ENCODE peak calls at places on chromosomes 7 and 10, in ten cellular contexts. One of them, this sample, is unnamed. For H3K36me3, the result is how much of the 10 kb centered on the place peaks cover.

GRCh38 chr7:27739914-27740448 is at the start of gene TAX1BP1:
- DNase-seq in thyroid gland: peak
- DNase-seq in lower lobe of right lung: peak
- DNase-seq in right atrium auricular region: peak
- DNase-seq in PC-9: peak
- DNase-seq in CD8-positive, alpha-beta memory T cell: peak
- DNase-seq in naive thymus-derived CD4-positive, alpha-beta T cell: peak
- DNase-seq in endodermal cell: peak
- DNase-seq in GM23248: peak
- DNase-seq in uterus: peak
- DNase-seq in this sample: peak

GRCh38 chr7:155449880-155450557 is 7.9 kb upstream of the EN2 start:
- DNase-seq in thyroid gland: no peak
- DNase-seq in lower lobe of right lung: peak
- DNase-seq in right atrium auricular region: no peak
- DNase-seq in PC-9: no peak
- DNase-seq in CD8-positive, alpha-beta memory T cell: no peak
- DNase-seq in naive thymus-derived CD4-positive, alpha-beta T cell: no peak
- DNase-seq in endodermal cell: peak
- DNase-seq in GM23248: no peak
- DNase-seq in uterus: no peak
- DNase-seq in this sample: no peak

GRCh38 chr10:12638103-12638502 is 288.8 kb downstream of the CAMK1D start:
- DNase-seq in thyroid gland: no peak
- DNase-seq in lower lobe of right lung: no peak
- DNase-seq in right atrium auricular region: no peak
- DNase-seq in PC-9: no peak
- DNase-seq in CD8-positive, alpha-beta memory T cell: no peak
- DNase-seq in naive thymus-derived CD4-positive, alpha-beta T cell: no peak
- DNase-seq in endodermal cell: no peak
- DNase-seq in GM23248: peak
- DNase-seq in uterus: no peak
- DNase-seq in this sample: peak

GRCh38 chr7:137851361-137851945 is 4.7 kb upstream of the DGKI start:
- DNase-seq in thyroid gland: no peak
- DNase-seq in lower lobe of right lung: no peak
- DNase-seq in right atrium auricular region: no peak
- DNase-seq in PC-9: no peak
- DNase-seq in CD8-positive, alpha-beta memory T cell: no peak
- DNase-seq in naive thymus-derived CD4-positive, alpha-beta T cell: no peak
- DNase-seq in endodermal cell: no peak
- DNase-seq in GM23248: peak
- DNase-seq in uterus: no peak
- DNase-seq in this sample: no peak

GRCh38 chr10:1576467-1577259 is 160.7 kb downstream of the ADARB2 start:
- DNase-seq in thyroid gland: no peak
- DNase-seq in lower lobe of right lung: no peak
- DNase-seq in right atrium auricular region: no peak
- DNase-seq in PC-9: no peak
- DNase-seq in CD8-positive, alpha-beta memory T cell: no peak
- DNase-seq in naive thymus-derived CD4-positive, alpha-beta T cell: no peak
- DNase-seq in endodermal cell: no peak
- DNase-seq in GM23248: no peak
- DNase-seq in uterus: no peak
- DNase-seq in this sample: no peak

GRCh38 chr7:131096267-131096927 is 231.3 kb upstream of the MKLN1 start:
- DNase-seq in thyroid gland: peak
- DNase-seq in lower lobe of right lung: no peak
- DNase-seq in right atrium auricular region: no peak
- DNase-seq in PC-9: no peak
- DNase-seq in CD8-positive, alpha-beta memory T cell: no peak
- DNase-seq in naive thymus-derived CD4-positive, alpha-beta T cell: no peak
- DNase-seq in endodermal cell: no peak
- DNase-seq in GM23248: no peak
- DNase-seq in uterus: no peak
- DNase-seq in this sample: no peak

GRCh38 chr10:79331226-79331625 is 16.0 kb upstream of the PPIF start:
- DNase-seq in thyroid gland: no peak
- DNase-seq in lower lobe of right lung: peak
- DNase-seq in right atrium auricular region: no peak
- DNase-seq in PC-9: peak
- DNase-seq in CD8-positive, alpha-beta memory T cell: no peak
- DNase-seq in naive thymus-derived CD4-positive, alpha-beta T cell: no peak
- DNase-seq in endodermal cell: no peak
- DNase-seq in GM23248: no peak
- DNase-seq in uterus: no peak
- DNase-seq in this sample: no peak

GRCh38 chr10:59741583-59741982 is 11.7 kb downstream of the MRLN start:
- DNase-seq in thyroid gland: no peak
- DNase-seq in lower lobe of right lung: no peak
- DNase-seq in right atrium auricular region: no peak
- DNase-seq in PC-9: no peak
- DNase-seq in CD8-positive, alpha-beta memory T cell: no peak
- DNase-seq in naive thymus-derived CD4-positive, alpha-beta T cell: no peak
- DNase-seq in endodermal cell: no peak
- DNase-seq in GM23248: no peak
- DNase-seq in uterus: no peak
- DNase-seq in this sample: no peak

GRCh38 chr10:79116363-79116762 is 47.6 kb downstream of the ZMIZ1 start:
- DNase-seq in thyroid gland: no peak
- DNase-seq in lower lobe of right lung: no peak
- DNase-seq in right atrium auricular region: no peak
- DNase-seq in PC-9: no peak
- DNase-seq in CD8-positive, alpha-beta memory T cell: no peak
- DNase-seq in naive thymus-derived CD4-positive, alpha-beta T cell: no peak
- DNase-seq in endodermal cell: no peak
- DNase-seq in GM23248: no peak
- DNase-seq in uterus: no peak
- DNase-seq in this sample: no peak

GRCh38 chr10:34766811-34767516 is 48.1 kb downstream of the PARD3 start:
- DNase-seq in thyroid gland: no peak
- DNase-seq in lower lobe of right lung: no peak
- DNase-seq in right atrium auricular region: no peak
- DNase-seq in PC-9: no peak
- DNase-seq in CD8-positive, alpha-beta memory T cell: no peak
- DNase-seq in naive thymus-derived CD4-positive, alpha-beta T cell: no peak
- DNase-seq in endodermal cell: peak
- DNase-seq in GM23248: no peak
- DNase-seq in uterus: no peak
- DNase-seq in this sample: no peak

GRCh38 chr10:71889388-71889987 is 38.4 kb upstream of the PSAP start:
- DNase-seq in thyroid gland: no peak
- DNase-seq in lower lobe of right lung: no peak
- DNase-seq in right atrium auricular region: no peak
- DNase-seq in PC-9: peak
- DNase-seq in CD8-positive, alpha-beta memory T cell: no peak
- DNase-seq in naive thymus-derived CD4-positive, alpha-beta T cell: no peak
- DNase-seq in endodermal cell: peak
- DNase-seq in GM23248: peak
- DNase-seq in uterus: no peak
- DNase-seq in this sample: no peak

GRCh38 chr10:18303851-18304800 is 163.9 kb downstream of the CACNB2 start:
- DNase-seq in thyroid gland: no peak
- DNase-seq in lower lobe of right lung: no peak
- DNase-seq in right atrium auricular region: no peak
- DNase-seq in PC-9: no peak
- DNase-seq in CD8-positive, alpha-beta memory T cell: no peak
- DNase-seq in naive thymus-derived CD4-positive, alpha-beta T cell: no peak
- DNase-seq in endodermal cell: no peak
- DNase-seq in GM23248: no peak
- DNase-seq in uterus: no peak
- DNase-seq in this sample: no peak

GRCh38 chr10:5570979-5571810 is 46.4 kb downstream of the CALML3 start:
- DNase-seq in thyroid gland: no peak
- DNase-seq in lower lobe of right lung: peak
- DNase-seq in right atrium auricular region: no peak
- DNase-seq in PC-9: no peak
- DNase-seq in CD8-positive, alpha-beta memory T cell: no peak
- DNase-seq in naive thymus-derived CD4-positive, alpha-beta T cell: no peak
- DNase-seq in endodermal cell: no peak
- DNase-seq in GM23248: no peak
- DNase-seq in uterus: no peak
- DNase-seq in this sample: no peak

GRCh38 chr10:4351723-4352565 is 474.1 kb upstream of the AKR1E2 start:
- DNase-seq in thyroid gland: no peak
- DNase-seq in lower lobe of right lung: no peak
- DNase-seq in right atrium auricular region: no peak
- DNase-seq in PC-9: no peak
- DNase-seq in CD8-positive, alpha-beta memory T cell: no peak
- DNase-seq in naive thymus-derived CD4-positive, alpha-beta T cell: no peak
- DNase-seq in endodermal cell: no peak
- DNase-seq in GM23248: peak
- DNase-seq in uterus: no peak
- DNase-seq in this sample: no peak

GRCh38 chr10:12470719-12471118 is 121.4 kb downstream of the CAMK1D start:
- DNase-seq in thyroid gland: no peak
- DNase-seq in lower lobe of right lung: no peak
- DNase-seq in right atrium auricular region: no peak
- DNase-seq in PC-9: no peak
- DNase-seq in CD8-positive, alpha-beta memory T cell: no peak
- DNase-seq in naive thymus-derived CD4-positive, alpha-beta T cell: no peak
- DNase-seq in endodermal cell: no peak
- DNase-seq in GM23248: no peak
- DNase-seq in uterus: no peak
- DNase-seq in this sample: no peak

GRCh38 chr7:867001-867405 is 9.4 kb upstream of the GET4 start:
- DNase-seq in thyroid gland: peak
- DNase-seq in lower lobe of right lung: no peak
- DNase-seq in right atrium auricular region: peak
- DNase-seq in PC-9: no peak
- DNase-seq in CD8-positive, alpha-beta memory T cell: no peak
- DNase-seq in naive thymus-derived CD4-positive, alpha-beta T cell: no peak
- DNase-seq in endodermal cell: no peak
- DNase-seq in GM23248: peak
- DNase-seq in uterus: peak
- DNase-seq in this sample: no peak
- H3K36me3 ChIP-seq in thyroid gland: under half
- H3K36me3 ChIP-seq in lower lobe of right lung: half or more
- H3K36me3 ChIP-seq in right atrium auricular region: half or more
- H3K36me3 ChIP-seq in PC-9: under half
- H3K36me3 ChIP-seq in CD8-positive, alpha-beta memory T cell: under half
- H3K36me3 ChIP-seq in naive thymus-derived CD4-positive, alpha-beta T cell: under half
- H3K36me3 ChIP-seq in endodermal cell: half or more
- H3K36me3 ChIP-seq in GM23248: under half
- H3K36me3 ChIP-seq in uterus: under half
- H3K36me3 ChIP-seq in this sample: under half

GRCh38 chr7:107208563-107208962 is 39.8 kb downstream of the HBP1 start:
- DNase-seq in thyroid gland: no peak
- DNase-seq in lower lobe of right lung: no peak
- DNase-seq in right atrium auricular region: no peak
- DNase-seq in PC-9: no peak
- DNase-seq in CD8-positive, alpha-beta memory T cell: no peak
- DNase-seq in naive thymus-derived CD4-positive, alpha-beta T cell: no peak
- DNase-seq in endodermal cell: no peak
- DNase-seq in GM23248: no peak
- DNase-seq in uterus: no peak
- DNase-seq in this sample: no peak
- H3K36me3 ChIP-seq in thyroid gland: under half
- H3K36me3 ChIP-seq in lower lobe of right lung: half or more
- H3K36me3 ChIP-seq in right atrium auricular region: under half
- H3K36me3 ChIP-seq in PC-9: under half
- H3K36me3 ChIP-seq in CD8-positive, alpha-beta memory T cell: under half
- H3K36me3 ChIP-seq in naive thymus-derived CD4-positive, alpha-beta T cell: under half
- H3K36me3 ChIP-seq in endodermal cell: under half
- H3K36me3 ChIP-seq in GM23248: under half
- H3K36me3 ChIP-seq in uterus: under half
- H3K36me3 ChIP-seq in this sample: under half

GRCh38 chr10:104022020-104022419 is 55.1 kb downstream of the SLK start:
- DNase-seq in thyroid gland: no peak
- DNase-seq in lower lobe of right lung: no peak
- DNase-seq in right atrium auricular region: no peak
- DNase-seq in PC-9: no peak
- DNase-seq in CD8-positive, alpha-beta memory T cell: no peak
- DNase-seq in naive thymus-derived CD4-positive, alpha-beta T cell: no peak
- DNase-seq in endodermal cell: no peak
- DNase-seq in GM23248: no peak
- DNase-seq in uterus: no peak
- DNase-seq in this sample: no peak
- H3K36me3 ChIP-seq in thyroid gland: half or more
- H3K36me3 ChIP-seq in lower lobe of right lung: half or more
- H3K36me3 ChIP-seq in right atrium auricular region: half or more
- H3K36me3 ChIP-seq in PC-9: under half
- H3K36me3 ChIP-seq in CD8-positive, alpha-beta memory T cell: half or more
- H3K36me3 ChIP-seq in naive thymus-derived CD4-positive, alpha-beta T cell: under half
- H3K36me3 ChIP-seq in endodermal cell: half or more
- H3K36me3 ChIP-seq in GM23248: half or more
- H3K36me3 ChIP-seq in uterus: under half
- H3K36me3 ChIP-seq in this sample: under half

GRCh38 chr7:4247106-4247876 is 434.8 kb upstream of the FOXK1 start:
- DNase-seq in thyroid gland: no peak
- DNase-seq in lower lobe of right lung: no peak
- DNase-seq in right atrium auricular region: no peak
- DNase-seq in PC-9: no peak
- DNase-seq in CD8-positive, alpha-beta memory T cell: no peak
- DNase-seq in naive thymus-derived CD4-positive, alpha-beta T cell: no peak
- DNase-seq in endodermal cell: no peak
- DNase-seq in GM23248: no peak
- DNase-seq in uterus: no peak
- DNase-seq in this sample: no peak

GRCh38 chr7:4248295-4248694 is 433.8 kb upstream of the FOXK1 start:
- DNase-seq in thyroid gland: no peak
- DNase-seq in lower lobe of right lung: no peak
- DNase-seq in right atrium auricular region: no peak
- DNase-seq in PC-9: no peak
- DNase-seq in CD8-positive, alpha-beta memory T cell: no peak
- DNase-seq in naive thymus-derived CD4-positive, alpha-beta T cell: no peak
- DNase-seq in endodermal cell: no peak
- DNase-seq in GM23248: no peak
- DNase-seq in uterus: no peak
- DNase-seq in this sample: no peak

GRCh38 chr7:4245866-4246470 is 436.1 kb upstream of the FOXK1 start:
- DNase-seq in thyroid gland: no peak
- DNase-seq in lower lobe of right lung: no peak
- DNase-seq in right atrium auricular region: no peak
- DNase-seq in PC-9: no peak
- DNase-seq in CD8-positive, alpha-beta memory T cell: no peak
- DNase-seq in naive thymus-derived CD4-positive, alpha-beta T cell: no peak
- DNase-seq in endodermal cell: no peak
- DNase-seq in GM23248: no peak
- DNase-seq in uterus: no peak
- DNase-seq in this sample: no peak

GRCh38 chr7:4245135-4245865 is 436.8 kb upstream of the FOXK1 start:
- DNase-seq in thyroid gland: no peak
- DNase-seq in lower lobe of right lung: no peak
- DNase-seq in right atrium auricular region: no peak
- DNase-seq in PC-9: no peak
- DNase-seq in CD8-positive, alpha-beta memory T cell: no peak
- DNase-seq in naive thymus-derived CD4-positive, alpha-beta T cell: no peak
- DNase-seq in endodermal cell: no peak
- DNase-seq in GM23248: no peak
- DNase-seq in uterus: no peak
- DNase-seq in this sample: no peak

DNA sequence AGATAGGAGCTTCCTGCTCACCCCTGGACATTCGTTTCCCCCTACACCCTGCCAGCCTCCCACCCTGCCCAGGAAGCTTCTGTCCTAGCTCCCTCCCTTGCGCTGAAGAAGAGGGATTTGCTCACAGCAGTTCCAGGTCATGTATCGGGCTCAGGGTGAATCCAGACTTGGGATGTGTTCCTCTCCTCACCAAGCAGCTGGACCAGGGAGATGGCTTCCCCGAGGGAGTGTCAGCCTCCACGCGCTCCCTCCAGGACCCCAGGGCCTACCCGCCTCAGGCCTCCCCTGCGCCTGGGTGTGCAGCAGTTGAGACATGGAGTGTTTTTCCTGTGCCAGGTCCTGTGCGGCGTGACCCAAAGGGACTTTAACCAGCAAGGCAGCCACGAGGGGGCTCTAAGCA is 435.6 kb upstream of the FOXK1 start:
- DNase-seq in thyroid gland: no peak
- DNase-seq in lower lobe of right lung: no peak
- DNase-seq in right atrium auricular region: no peak
- DNase-seq in PC-9: no peak
- DNase-seq in CD8-positive, alpha-beta memory T cell: no peak
- DNase-seq in naive thymus-derived CD4-positive, alpha-beta T cell: no peak
- DNase-seq in endodermal cell: no peak
- DNase-seq in GM23248: no peak
- DNase-seq in uterus: no peak
- DNase-seq in this sample: no peak
- H3K36me3 ChIP-seq in thyroid gland: under half
- H3K36me3 ChIP-seq in lower lobe of right lung: under half
- H3K36me3 ChIP-seq in right atrium auricular region: under half
- H3K36me3 ChIP-seq in PC-9: under half
- H3K36me3 ChIP-seq in CD8-positive, alpha-beta memory T cell: under half
- H3K36me3 ChIP-seq in naive thymus-derived CD4-positive, alpha-beta T cell: under half
- H3K36me3 ChIP-seq in endodermal cell: under half
- H3K36me3 ChIP-seq in GM23248: under half
- H3K36me3 ChIP-seq in uterus: under half
- H3K36me3 ChIP-seq in this sample: under half